ENCODE peak calls at places on chromosome 4, in four cellular contexts. One of them, this sample, is unnamed.

GRCh38 chr4:62232755-62233280 is 1032.7 kb downstream of the ADGRL3 start:
- DNase-seq in neural crest cell: no peak
- DNase-seq in progenitor cell of endocrine pancreas: no peak
- DNase-seq in GM03348: no peak
- DNase-seq in this sample: no peak

GRCh38 chr4:109111031-109111430 is 191.4 kb downstream of the COL25A1 start:
- DNase-seq in neural crest cell: no peak
- DNase-seq in progenitor cell of endocrine pancreas: no peak
- DNase-seq in GM03348: no peak
- DNase-seq in this sample: no peak

GRCh38 chr4:55123791-55124190 is 1.6 kb downstream of the KDR start:
- DNase-seq in neural crest cell: no peak
- DNase-seq in progenitor cell of endocrine pancreas: no peak
- DNase-seq in GM03348: no peak
- DNase-seq in this sample: no peak

GRCh38 chr4:83074086-83074704 is 39.2 kb downstream of the COPS4 start:
- DNase-seq in neural crest cell: peak; percentile 38
- DNase-seq in progenitor cell of endocrine pancreas: no peak
- DNase-seq in GM03348: peak; percentile 80
- DNase-seq in this sample: peak; percentile 14

GRCh38 chr4:54067163-54067562 is 2.8 kb upstream of the CHIC2 start:
- DNase-seq in neural crest cell: no peak
- DNase-seq in progenitor cell of endocrine pancreas: no peak
- DNase-seq in GM03348: peak; percentile 52
- DNase-seq in this sample: no peak

GRCh38 chr4:85825937-85826678 is 351.2 kb downstream of the ARHGAP24 start:
- DNase-seq in neural crest cell: peak; percentile 5
- DNase-seq in progenitor cell of endocrine pancreas: peak; percentile 36
- DNase-seq in GM03348: peak; percentile 52
- DNase-seq in this sample: peak; percentile 52

GRCh38 chr4:140151700-140152014 is 2.3 kb downstream of the MAML3 start:
- DNase-seq in neural crest cell: peak; percentile 69
- DNase-seq in progenitor cell of endocrine pancreas: peak; percentile 72
- DNase-seq in GM03348: peak; percentile 80
- DNase-seq in this sample: peak; percentile 94

GRCh38 chr4:56613101-56613862 is 67.8 kb downstream of the HOPX start:
- DNase-seq in neural crest cell: no peak
- DNase-seq in progenitor cell of endocrine pancreas: no peak
- DNase-seq in GM03348: peak; percentile 27
- DNase-seq in this sample: no peak

This sample was measured in T47D.